ENCODE peak calls at places on chromosomes 3 and 15, in five cellular contexts. R is mammary epithelial cell, L is GM23248, I is GM23338, G is SK-N-SH. M is an unnamed sample.

GRCh38 chr3:126194713-126195305 is 14.4 kb upstream of the ALDH1L1 start:
- DNase-seq in L (no peak), R (peak; percentile 25), I (peak; percentile 73), G (no peak), M (no peak)

GRCh38 chr3:169542347-169542751 is 121.2 kb downstream of the MECOM start:
- DNase-seq in I (no peak), L (no peak), R (no peak), G (no peak), M (no peak)

GRCh38 chr3:117790256-117790987 is 1080.8 kb downstream of the TUSC7 start:
- DNase-seq in G (no peak), L (peak; percentile 52), I (peak; percentile 55), R (no peak), M (no peak)

GRCh38 chr3:31188112-31188511 is 293.7 kb upstream of the GADL1 start:
- DNase-seq in G (no peak), R (no peak), I (no peak), L (peak; percentile 20), M (no peak)

GRCh38 chr3:49020335-49021212 is 1.3 kb upstream of the NDUFAF3 start:
- DNase-seq in R (no peak), L (peak; percentile 67), I (peak; percentile 66), G (peak; percentile 55), M (peak; percentile 81)

GRCh38 chr15:39976291-39977274 is 42.7 kb downstream of the EIF2AK4 start:
- DNase-seq in R (peak; percentile 39), I (peak; percentile 90), L (peak; percentile 87), G (peak; percentile 89), M (no peak)

GRCh38 chr3:133827136-133827535 is 21.5 kb downstream of the SRPRB start:
- DNase-seq in L (no peak), G (no peak), R (no peak), I (no peak), M (no peak)

GRCh38 chr15:44676676-44677075 is 13.2 kb upstream of the SPG11 start:
- DNase-seq in R (no peak), L (no peak), I (no peak), G (no peak), M (no peak)

GRCh38 chr15:48861813-48862431 is 16.0 kb upstream of the EID1 start:
- DNase-seq in G (peak; percentile 58), R (peak; percentile 38), I (peak; percentile 82), L (peak; percentile 84), M (peak; percentile 89)

GRCh38 chr3:16455001-16455400 is 58.5 kb downstream of the RFTN1 start:
- DNase-seq in R (no peak), I (no peak), G (no peak), L (no peak), M (no peak)

GRCh38 chr3:194879991-194880939 is 194.6 kb downstream of the FAM43A start:
- DNase-seq in G (peak; percentile 73), R (no peak), L (peak; percentile 70), I (no peak), M (no peak)
- H3K27me3 ChIP-seq in G (no peaks in the 10 kb centered on the region), R (no peaks in the 10 kb centered on the region), L (no peaks in the 10 kb centered on the region), I (no peaks in the 10 kb centered on the region), M (peaks cover 5% of the 10 kb centered on the region)

DNA sequence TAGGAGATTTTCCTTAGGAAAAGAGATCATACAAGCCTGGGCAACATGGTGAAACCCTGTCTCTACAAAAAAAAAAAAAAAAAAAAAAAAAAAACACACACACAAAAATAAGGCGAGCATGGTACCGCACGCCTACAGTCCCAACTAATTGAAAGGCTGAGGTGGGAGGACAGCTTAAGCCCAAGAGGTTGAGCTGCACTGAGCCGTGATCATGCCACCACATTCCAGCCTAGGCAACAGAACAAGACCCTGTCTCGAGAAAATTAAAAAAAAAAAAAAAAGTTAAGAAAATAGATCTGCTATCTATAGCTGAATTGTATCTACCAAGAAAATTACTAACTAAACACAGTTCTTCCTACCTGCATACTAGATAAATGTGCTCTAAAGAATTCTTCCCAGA is 7.1 kb downstream of the MSL2 start:
- DNase-seq in I (no peak), R (no peak), L (no peak), G (no peak), M (no peak)
- H4K20me1 ChIP-seq in I (peaks cover 98% of the 10 kb centered on the region), R (peaks cover 14% of the 10 kb centered on the region), L (peaks cover 60% of the 10 kb centered on the region), G (peaks cover 100% of the 10 kb centered on the region), M (peaks cover 75% of the 10 kb centered on the region)

GRCh38 chr3:141049681-141050080 is 1.5 kb upstream of the SPSB4 start:
- DNase-seq in L (peak; percentile 23), G (peak; percentile 56), I (peak; percentile 73), R (no peak), M (peak; percentile 45)
- H3K27me3 ChIP-seq in L (peaks cover 69% of the 10 kb centered on the region), G (peaks cover 22% of the 10 kb centered on the region), I (peaks cover 42% of the 10 kb centered on the region), R (peaks cover 37% of the 10 kb centered on the region), M (no peaks in the 10 kb centered on the region)

GRCh38 chr15:98796685-98797084 is 148.3 kb downstream of the IGF1R start:
- DNase-seq in I (no peak), G (no peak), L (no peak), R (no peak), M (no peak)
- H4K20me1 ChIP-seq in I (peaks cover 59% of the 10 kb centered on the region), G (peaks cover 17% of the 10 kb centered on the region), L (peaks cover 38% of the 10 kb centered on the region), R (no peaks in the 10 kb centered on the region), M (no peaks in the 10 kb centered on the region)

DNA sequence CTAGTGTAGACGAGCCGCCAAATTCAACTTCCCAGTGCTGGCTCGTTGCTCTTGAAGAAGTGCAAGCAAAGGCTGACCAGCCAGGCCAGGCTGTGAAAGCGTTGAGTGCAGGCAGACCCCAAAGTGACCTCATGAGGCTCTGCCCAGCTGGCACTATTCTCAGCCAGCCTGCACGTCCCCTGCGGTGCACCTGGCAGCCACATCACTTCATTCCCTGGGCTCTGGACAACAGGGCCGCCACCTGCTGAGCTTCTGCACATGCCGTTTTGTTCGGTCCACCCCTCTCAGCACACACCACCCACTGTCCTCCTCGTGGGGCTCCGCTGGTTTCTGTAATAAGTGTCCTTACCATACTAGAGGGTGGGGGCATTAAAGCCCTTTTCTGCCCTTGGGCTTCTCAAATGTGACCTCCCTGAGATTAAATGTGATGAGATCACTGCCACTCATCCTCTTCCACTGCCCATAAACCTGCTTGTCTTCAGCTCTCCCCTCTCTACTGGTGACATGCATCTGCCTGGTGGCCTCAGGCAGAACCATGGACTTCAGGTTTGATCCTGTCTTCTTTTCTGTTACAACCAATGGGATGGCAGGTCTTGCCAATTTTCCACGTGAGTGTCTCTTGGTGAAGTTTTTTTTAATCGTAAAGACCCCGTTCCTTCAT is 6.1 kb downstream of the RASGRF1 start:
- DNase-seq in L (no peak), G (peak; percentile 42), I (no peak), R (no peak), M (no peak)
- H3K27me3 ChIP-seq in L (peaks cover 41% of the 10 kb centered on the region), G (peaks cover 11% of the 10 kb centered on the region), I (peaks cover 50% of the 10 kb centered on the region), R (peaks cover 12% of the 10 kb centered on the region), M (no peaks in the 10 kb centered on the region)

GRCh38 chr3:14439501-14440167 is 37.2 kb downstream of the SLC6A6 start:
- DNase-seq in R (no peak), G (peak; percentile 87), I (no peak), L (no peak), M (no peak)
- H4K20me1 ChIP-seq in R (no peaks in the 10 kb centered on the region), G (peaks cover 26% of the 10 kb centered on the region), I (peaks cover 48% of the 10 kb centered on the region), L (no peaks in the 10 kb centered on the region), M (no peaks in the 10 kb centered on the region)

DNA sequence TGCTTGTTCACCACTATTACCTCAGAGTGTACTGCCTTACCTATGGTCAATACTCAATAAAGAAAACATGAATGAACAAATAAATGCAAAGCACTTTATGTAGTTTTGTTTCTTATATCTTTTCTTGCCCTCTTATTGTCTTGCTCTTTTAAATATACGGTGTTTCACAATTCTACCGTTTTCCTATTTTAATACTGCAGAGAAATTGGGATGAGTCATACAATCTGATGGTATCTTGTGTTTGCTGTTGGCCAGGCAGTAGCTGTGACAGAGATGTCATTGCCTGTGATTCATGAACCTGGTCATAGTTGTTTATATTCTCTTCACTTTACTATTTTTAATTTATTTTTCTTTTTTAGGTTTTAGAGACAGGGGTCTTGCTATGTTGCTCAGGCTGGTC is 48.3 kb downstream of the SERP1 start:
- DNase-seq in G (no peak), R (peak; percentile 67), I (no peak), L (peak; percentile 84), M (no peak)
- H3K27me3 ChIP-seq in G (no peaks in the 10 kb centered on the region), R (no peaks in the 10 kb centered on the region), I (no peaks in the 10 kb centered on the region), L (no peaks in the 10 kb centered on the region), M (no peaks in the 10 kb centered on the region)